ENCODE peak calls at places on chromosomes 4 and X, in four cellular contexts. One of them, this sample, is unnamed.

GRCh38 chr4:151197258-151197657 is 79.7 kb upstream of the PRSS48 start:
- DNase-seq in breast epithelium: no peak
- DNase-seq in psoas muscle: peak; percentile 18
- DNase-seq in AG10803: peak; percentile 86
- DNase-seq in this sample: no peak

GRCh38 chrX:100649550-100650356 is 5.8 kb downstream of the SRPX2 start:
- DNase-seq in breast epithelium: no peak
- DNase-seq in psoas muscle: peak; percentile 77
- DNase-seq in AG10803: peak; percentile 94
- DNase-seq in this sample: peak; percentile 58

GRCh38 chrX:48560056-48560455 is 14.2 kb upstream of the RBM3 start:
- DNase-seq in breast epithelium: no peak
- DNase-seq in psoas muscle: no peak
- DNase-seq in AG10803: no peak
- DNase-seq in this sample: no peak

GRCh38 chr4:138650917-138651564 is 364.5 kb upstream of the NOCT start:
- DNase-seq in breast epithelium: no peak
- DNase-seq in psoas muscle: no peak
- DNase-seq in AG10803: peak; percentile 92
- DNase-seq in this sample: no peak

GRCh38 chrX:113539599-113540356 is 699.1 kb upstream of the AMOT start:
- DNase-seq in breast epithelium: no peak
- DNase-seq in psoas muscle: no peak
- DNase-seq in AG10803: no peak
- DNase-seq in this sample: no peak

GRCh38 chr4:1593038-1593417 is 91.1 kb downstream of the FAM53A start:
- DNase-seq in breast epithelium: no peak
- DNase-seq in psoas muscle: no peak
- DNase-seq in AG10803: no peak
- DNase-seq in this sample: no peak

GRCh38 chr4:140088317-140088967 is 65.5 kb downstream of the MAML3 start:
- DNase-seq in breast epithelium: no peak
- DNase-seq in psoas muscle: no peak
- DNase-seq in AG10803: peak; percentile 52
- DNase-seq in this sample: no peak

GRCh38 chrX:122941801-122942200 is 242.3 kb upstream of the GRIA3 start:
- DNase-seq in breast epithelium: no peak
- DNase-seq in psoas muscle: no peak
- DNase-seq in AG10803: no peak
- DNase-seq in this sample: no peak

GRCh38 chrX:150361777-150362351 is 1.3 kb upstream of the MAMLD1 start:
- DNase-seq in breast epithelium: no peak
- DNase-seq in psoas muscle: peak; percentile 19
- DNase-seq in AG10803: no peak
- DNase-seq in this sample: no peak

GRCh38 chr4:20288846-20289512 is 37.3 kb downstream of the SLIT2 start:
- DNase-seq in breast epithelium: no peak
- DNase-seq in psoas muscle: no peak
- DNase-seq in AG10803: peak; percentile 73
- DNase-seq in this sample: no peak

GRCh38 chrX:10433296-10433965 is 187.0 kb downstream of the MID1 start:
- DNase-seq in breast epithelium: no peak
- DNase-seq in psoas muscle: no peak
- DNase-seq in AG10803: no peak
- DNase-seq in this sample: no peak

GRCh38 chr4:150255610-150256580 is 177.7 kb downstream of the DCLK2 start:
- DNase-seq in breast epithelium: no peak
- DNase-seq in psoas muscle: no peak
- DNase-seq in AG10803: no peak
- DNase-seq in this sample: no peak

GRCh38 chr4:26331380-26331945 is 10.6 kb downstream of the RBPJ start:
- DNase-seq in breast epithelium: no peak
- DNase-seq in psoas muscle: no peak
- DNase-seq in AG10803: no peak
- DNase-seq in this sample: no peak

GRCh38 chr4:28443786-28444412 is 1583.3 kb downstream of the STIM2 start:
- DNase-seq in breast epithelium: no peak
- DNase-seq in psoas muscle: no peak
- DNase-seq in AG10803: no peak
- DNase-seq in this sample: no peak

GRCh38 chr4:17817027-17817426 is 6.2 kb downstream of the NCAPG start:
- DNase-seq in breast epithelium: no peak
- DNase-seq in psoas muscle: no peak
- DNase-seq in AG10803: peak; percentile 87
- DNase-seq in this sample: no peak

GRCh38 chr4:184330008-184330400 is 112.3 kb upstream of the ENPP6 start:
- DNase-seq in breast epithelium: no peak
- DNase-seq in psoas muscle: no peak
- DNase-seq in AG10803: no peak
- DNase-seq in this sample: peak; percentile 92

GRCh38 chr4:33650036-33650435 is 2594.3 kb downstream of the ARAP2 start:
- DNase-seq in breast epithelium: no peak
- DNase-seq in psoas muscle: no peak
- DNase-seq in AG10803: no peak
- DNase-seq in this sample: no peak

GRCh38 chr4:33649015-33649414 is 2595.3 kb downstream of the ARAP2 start:
- DNase-seq in breast epithelium: no peak
- DNase-seq in psoas muscle: no peak
- DNase-seq in AG10803: peak; percentile 54
- DNase-seq in this sample: no peak
- TF ChIP-seq CTCF in breast epithelium: peak; percentile 13
- TF ChIP-seq CTCF in psoas muscle: no peak
- TF ChIP-seq CTCF in AG10803: peak; percentile 87
- TF ChIP-seq CTCF in this sample: no peak

GRCh38 chr4:111323496-111323895 is 700.6 kb upstream of the PITX2 start:
- DNase-seq in breast epithelium: no peak
- DNase-seq in psoas muscle: no peak
- DNase-seq in AG10803: peak; percentile 83
- DNase-seq in this sample: no peak

GRCh38 chr4:111326450-111326849 is 703.6 kb upstream of the PITX2 start:
- DNase-seq in breast epithelium: no peak
- DNase-seq in psoas muscle: no peak
- DNase-seq in AG10803: no peak
- DNase-seq in this sample: no peak

DNA sequence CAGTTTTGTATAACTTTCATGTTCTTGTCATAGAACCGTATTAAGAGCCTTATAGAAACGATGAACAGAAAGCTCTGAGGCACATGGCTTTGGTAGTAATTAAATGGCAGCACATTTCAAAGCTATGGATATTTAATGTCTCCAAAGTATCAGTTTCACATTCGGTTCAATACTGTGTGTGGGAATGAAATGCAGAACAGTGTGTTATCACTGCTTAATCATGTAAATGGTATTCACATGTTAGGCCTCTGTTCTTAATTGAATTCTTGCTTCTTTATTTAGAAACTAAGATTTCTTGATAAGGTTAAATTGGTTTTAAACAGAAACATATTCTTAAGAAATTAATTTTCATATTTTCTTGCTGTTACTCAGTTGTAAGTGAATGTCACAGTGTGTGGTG is 701.0 kb upstream of the PITX2 start:
- DNase-seq in breast epithelium: no peak
- DNase-seq in psoas muscle: no peak
- DNase-seq in AG10803: peak; percentile 48
- DNase-seq in this sample: no peak
- H3K4me3 ChIP-seq in breast epithelium: no peak overlapping the region
- H3K4me3 ChIP-seq in psoas muscle: no peak overlapping the region
- H3K4me3 ChIP-seq in AG10803: no peak overlapping the region
- H3K4me3 ChIP-seq in this sample: no peak overlapping the region

DNA sequence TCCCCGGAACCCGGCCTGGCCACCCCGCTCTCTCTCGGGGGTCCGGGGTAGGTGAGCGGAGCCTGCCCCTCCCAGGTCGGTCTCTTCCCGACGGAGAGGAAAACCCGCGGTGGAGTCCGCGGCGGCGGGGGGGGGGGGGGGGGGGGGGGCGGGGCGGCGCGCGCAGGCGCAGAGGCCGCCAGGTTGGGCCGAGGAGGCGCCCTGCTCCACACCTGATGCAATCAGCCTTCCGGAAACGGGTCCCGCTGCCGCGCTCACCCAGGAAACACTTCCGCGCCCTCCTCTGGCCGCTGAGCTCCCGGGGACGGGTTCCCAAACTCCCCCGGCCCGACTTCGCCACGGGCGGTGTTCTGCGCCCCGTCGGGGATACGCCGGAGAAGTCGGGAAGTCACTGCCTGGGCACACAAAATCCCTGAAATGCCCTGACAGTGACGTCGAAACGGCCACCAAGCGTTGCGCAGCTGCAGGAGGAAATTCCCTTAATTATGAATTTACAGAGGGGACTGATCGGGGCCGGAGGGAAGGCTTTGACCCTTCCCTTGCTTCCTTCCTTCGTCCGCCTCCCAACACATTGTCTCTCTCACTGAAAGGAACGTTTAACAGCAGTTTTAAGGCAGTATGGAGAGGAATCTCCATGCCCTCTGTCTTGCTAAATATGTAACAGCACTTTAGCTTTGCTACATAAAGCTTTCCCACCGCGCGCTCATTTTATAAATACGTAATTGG is 2.1 kb upstream of the APBB2 start:
- DNase-seq in breast epithelium: peak; percentile 67
- DNase-seq in psoas muscle: peak; percentile 73
- DNase-seq in AG10803: peak; percentile 73
- DNase-seq in this sample: peak; percentile 37
- TF ChIP-seq CTCF in breast epithelium: peak; percentile 49
- TF ChIP-seq CTCF in psoas muscle: peak; percentile 12
- TF ChIP-seq CTCF in AG10803: peak; percentile 53
- TF ChIP-seq CTCF in this sample: no peak

DNA sequence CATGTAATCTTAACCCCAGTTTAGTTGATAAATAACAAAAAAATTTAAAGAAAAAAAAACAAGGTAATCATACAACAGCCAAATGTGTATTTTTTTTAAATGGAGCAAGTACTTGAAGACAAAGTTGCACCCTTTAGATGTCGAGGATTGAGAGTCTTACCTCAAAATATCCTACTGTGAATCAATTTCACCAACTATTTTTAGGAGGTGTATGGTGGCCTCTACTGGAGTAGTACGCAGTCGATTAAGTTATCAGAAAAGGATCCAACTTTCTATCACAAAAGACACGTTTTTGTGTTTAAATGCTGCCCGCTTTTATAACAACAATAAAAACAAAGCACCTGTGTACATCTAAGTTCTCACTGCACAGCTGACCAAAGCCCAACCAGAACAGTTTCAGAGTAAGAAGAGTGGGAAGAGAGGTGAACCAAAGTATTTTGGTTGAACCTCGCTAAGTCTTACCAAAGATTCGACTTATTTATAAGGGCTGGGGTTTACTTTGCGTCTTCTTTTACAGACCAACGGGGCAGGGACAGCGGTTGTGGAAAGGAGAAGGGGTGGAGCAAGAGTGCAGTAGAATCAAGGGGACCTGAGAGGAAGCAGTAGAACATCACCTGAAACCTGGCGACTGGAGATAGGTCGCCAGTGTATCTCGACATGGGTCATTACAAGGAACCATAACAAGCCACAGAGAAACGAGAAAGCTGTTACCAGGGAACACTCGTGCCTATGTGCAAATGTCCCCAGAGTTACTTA is 1.2 kb downstream of the RPS6KA6 start:
- DNase-seq in breast epithelium: no peak
- DNase-seq in psoas muscle: no peak
- DNase-seq in AG10803: no peak
- DNase-seq in this sample: no peak
- H3K4me3 ChIP-seq in breast epithelium: peak overlapping the region; percentile 63
- H3K4me3 ChIP-seq in psoas muscle: peak overlapping the region; percentile 59
- H3K4me3 ChIP-seq in AG10803: peak overlapping the region; percentile 67
- H3K4me3 ChIP-seq in this sample: peak overlapping the region; percentile 36

GRCh38 chrX:105700316-105700715 is 122.0 kb upstream of the NRK start:
- DNase-seq in breast epithelium: no peak
- DNase-seq in psoas muscle: no peak
- DNase-seq in AG10803: no peak
- DNase-seq in this sample: no peak

GRCh38 chrX:105706041-105706440 is 116.3 kb upstream of the NRK start:
- DNase-seq in breast epithelium: no peak
- DNase-seq in psoas muscle: no peak
- DNase-seq in AG10803: peak; percentile 0
- DNase-seq in this sample: no peak

GRCh38 chrX:105703876-105704275 is 118.5 kb upstream of the NRK start:
- DNase-seq in breast epithelium: no peak
- DNase-seq in psoas muscle: no peak
- DNase-seq in AG10803: no peak
- DNase-seq in this sample: no peak

GRCh38 chrX:105698386-105698785 is 124.0 kb upstream of the NRK start:
- DNase-seq in breast epithelium: no peak
- DNase-seq in psoas muscle: no peak
- DNase-seq in AG10803: no peak
- DNase-seq in this sample: no peak

GRCh38 chrX:105701310-105702052 is 120.9 kb upstream of the NRK start:
- DNase-seq in breast epithelium: no peak
- DNase-seq in psoas muscle: no peak
- DNase-seq in AG10803: no peak
- DNase-seq in this sample: no peak
- TF ChIP-seq CTCF in breast epithelium: no peak
- TF ChIP-seq CTCF in psoas muscle: peak; percentile 37
- TF ChIP-seq CTCF in AG10803: peak; percentile 1
- TF ChIP-seq CTCF in this sample: no peak

This sample was measured in lower leg skin.